ENCODE peak calls at places on chromosome 12, in nine cellular contexts. H is lower leg skin, T is H1, F is osteocyte, Q is progenitor cell of endocrine pancreas, I is cardiac fibroblast, U is Peyer's patch, S is RWPE1, A is neural crest cell. G is an unnamed sample.
A peak's percentile ranks its signal among the peaks of the same experiment; 100 is the strongest.

GRCh38 chr12:52403561-52403960 is 2.6 kb downstream of the KRT82 start:
- DNase-seq in Q (no peak), I (no peak), T (no peak), S (no peak), U (no peak), A (no peak), H (no peak), F (no peak), G (no peak)

GRCh38 chr12:94148841-94149780 is 734 bp downstream of the PLXNC1 start:
- DNase-seq in Q (peak; percentile 47), U (peak; percentile 60), I (peak; percentile 36), H (no peak), F (no peak), A (no peak), T (no peak), S (no peak), G (no peak)

GRCh38 chr12:34605510-34605887 is 583.2 kb downstream of the ALG10 start:
- DNase-seq in A (no peak), I (no peak), U (no peak), S (no peak), H (no peak), T (no peak), F (no peak), Q (peak; percentile 7), G (no peak)

GRCh38 chr12:119406811-119407210 is 72.3 kb downstream of the CCDC60 start:
- DNase-seq in F (no peak), S (no peak), Q (no peak), H (no peak), U (no peak), T (no peak), I (no peak), A (no peak), G (no peak)

GRCh38 chr12:127008758-127009403 is 1258.1 kb upstream of the TMEM132C start:
- DNase-seq in S (no peak), T (no peak), A (no peak), F (no peak), I (peak; percentile 2), H (no peak), Q (no peak), U (no peak), G (peak; percentile 14)

GRCh38 chr12:59710004-59710628 is 114.3 kb downstream of the SLC16A7 start:
- DNase-seq in I (no peak), Q (no peak), A (no peak), H (no peak), F (no peak), U (no peak), S (no peak), T (no peak), G (no peak)

GRCh38 chr12:44294649-44295048 is 458.8 kb downstream of the TMEM117 start:
- DNase-seq in T (no peak), Q (no peak), U (no peak), S (no peak), F (no peak), A (no peak), I (no peak), H (no peak), G (no peak)

GRCh38 chr12:14999421-15000047 is 26.7 kb downstream of the PDE6H start:
- DNase-seq in I (peak; percentile 39), U (no peak), Q (no peak), T (no peak), H (no peak), F (no peak), S (peak; percentile 14), A (no peak), G (peak; percentile 78)

GRCh38 chr12:117933545-117933944 is 35.2 kb downstream of the KSR2 start:
- DNase-seq in T (no peak), U (no peak), I (no peak), H (no peak), F (peak; percentile 27), Q (no peak), S (no peak), A (no peak), G (no peak)

GRCh38 chr12:3667485-3667884 is 85.4 kb downstream of the CRACR2A start:
- DNase-seq in H (no peak), S (no peak), F (no peak), U (no peak), T (no peak), Q (no peak), A (no peak), I (no peak), G (no peak)

GRCh38 chr12:27814851-27815591 is 35.0 kb upstream of the MANSC4 start:
- DNase-seq in T (no peak), A (no peak), Q (no peak), I (peak; percentile 28), S (no peak), F (no peak), H (no peak), U (no peak), G (no peak)

GRCh38 chr12:76719642-76720041 is 44.3 kb upstream of the ZDHHC17 start:
- DNase-seq in U (no peak), I (no peak), A (no peak), T (no peak), S (no peak), Q (no peak), H (no peak), F (no peak), G (no peak)

GRCh38 chr12:116928504-116928903 is 17.8 kb downstream of the FBXW8 start:
- DNase-seq in T (no peak), U (no peak), S (no peak), H (no peak), Q (no peak), I (no peak), F (no peak), A (no peak), G (no peak)

GRCh38 chr12:93234641-93235040 is 143.1 kb upstream of the NUDT4 start:
- DNase-seq in F (no peak), U (no peak), I (no peak), Q (no peak), H (no peak), T (no peak), A (no peak), S (no peak), G (no peak)

GRCh38 chr12:31362115-31362758 is 36.3 kb upstream of the SINHCAF start:
- DNase-seq in A (no peak), T (no peak), U (no peak), F (no peak), H (no peak), I (no peak), Q (no peak), S (no peak), G (no peak)

GRCh38 chr12:75591628-75592027 is 80.2 kb upstream of the KRR1 start:
- DNase-seq in Q (no peak), T (no peak), S (no peak), F (no peak), U (no peak), A (no peak), I (no peak), H (no peak), G (no peak)

DNA sequence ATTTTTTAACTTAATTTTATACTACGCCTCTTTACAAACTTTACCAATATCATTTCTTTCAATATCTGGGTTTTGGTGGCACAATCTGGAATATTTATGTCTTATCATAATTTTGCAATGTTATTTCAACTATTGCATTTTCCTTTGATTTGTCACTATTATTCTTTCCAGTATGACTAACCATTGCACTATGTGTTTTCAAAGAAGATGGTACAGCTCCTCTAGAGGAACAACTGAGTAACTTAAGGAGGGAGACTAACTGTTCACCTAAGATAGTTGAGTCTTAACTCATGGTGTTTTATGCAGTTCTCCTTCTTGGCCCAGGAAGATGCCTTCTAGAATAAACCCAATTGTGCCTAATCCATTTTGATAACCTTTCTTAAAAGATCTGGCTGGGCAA is 60.5 kb upstream of the KIF21A start:
- DNase-seq in T (no peak), Q (no peak), H (no peak), I (peak; percentile 86), S (peak; percentile 72), F (no peak), A (no peak), U (no peak), G (peak; percentile 61)
- TF ChIP-seq CTCF in T (no peak), Q (no peak), H (no peak), I (peak; percentile 65), S (peak; percentile 8), F (peak; percentile 34), A (peak; percentile 27), U (no peak), G (peak; percentile 51)

GRCh38 chr12:100332852-100333251 is 24.0 kb upstream of the SLC17A8 start:
- DNase-seq in F (no peak), U (no peak), Q (no peak), S (no peak), H (no peak), I (no peak), A (no peak), T (no peak), G (no peak)

GRCh38 chr12:100326208-100326607 is 30.7 kb upstream of the SLC17A8 start:
- DNase-seq in Q (no peak), S (no peak), U (no peak), H (no peak), I (peak; percentile 9), F (no peak), T (no peak), A (no peak), G (no peak)

GRCh38 chr12:100329800-100330199 is 27.1 kb upstream of the SLC17A8 start:
- DNase-seq in I (no peak), A (no peak), F (no peak), U (no peak), Q (no peak), H (no peak), T (no peak), S (no peak), G (no peak)

GRCh38 chr12:100337299-100337698 is 19.6 kb upstream of the SLC17A8 start:
- DNase-seq in I (no peak), A (no peak), Q (no peak), S (no peak), T (no peak), F (no peak), H (no peak), U (no peak), G (no peak)

DNA sequence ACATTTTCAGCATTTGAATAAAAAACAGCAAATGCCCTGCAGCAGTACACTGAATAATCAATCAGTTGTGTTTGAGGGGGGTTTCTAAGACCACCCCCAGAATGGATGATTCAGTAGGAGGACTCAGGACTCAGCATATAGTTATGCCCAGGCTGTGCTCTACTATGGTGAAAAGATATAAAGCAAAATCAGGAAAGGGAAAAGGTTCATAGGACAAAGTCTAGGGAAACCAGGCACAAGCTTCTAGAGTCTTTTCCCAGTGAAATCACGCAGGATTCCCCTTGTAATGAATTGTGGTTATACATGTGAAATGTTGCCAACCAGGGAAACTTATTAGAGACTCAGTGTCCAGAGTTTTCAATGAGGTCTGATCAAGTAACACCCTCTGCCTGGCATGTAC is 25.0 kb upstream of the SLC17A8 start:
- DNase-seq in A (no peak), S (no peak), U (no peak), Q (no peak), T (no peak), F (no peak), H (no peak), I (no peak), G (no peak)
- TF ChIP-seq CTCF in A (no peak), S (no peak), U (no peak), Q (no peak), T (no peak), F (no peak), H (no peak), I (no peak), G (no peak)

GRCh38 chr12:57237952-57238853 is 8.7 kb downstream of the SHMT2 start:
- DNase-seq in I (no peak), F (no peak), Q (no peak), H (no peak), U (peak; percentile 40), A (no peak), S (no peak), T (no peak), G (no peak)
- TF ChIP-seq CTCF in I (no peak), F (no peak), Q (no peak), H (no peak), U (no peak), A (no peak), S (no peak), T (no peak), G (no peak)

GRCh38 chr12:105092336-105092735 is 8.1 kb upstream of the ALDH1L2 start:
- DNase-seq in S (no peak), T (peak; percentile 89), F (no peak), A (no peak), H (no peak), U (no peak), Q (no peak), I (no peak), G (peak; percentile 84)
- TF ChIP-seq CTCF in S (no peak), T (no peak), F (no peak), A (no peak), H (no peak), U (no peak), Q (peak; percentile 18), I (no peak), G (no peak)

G was measured in MCF 10A.